ENCODE peak calls at places on chromosomes 12 and 14, in six cellular contexts. P is nephron progenitor cell, Y is OCI-LY7, L is Panc1, C is AG09319, K is glutamatergic neuron. U is an unnamed sample.

GRCh38 chr14:52090936-52091335 is 22.1 kb upstream of the NID2 start:
- DNase-seq in P (no peak), Y (no peak), L (no peak), C (no peak), K (no peak), U (no peak)

GRCh38 chr12:89472508-89472907 is 52.1 kb downstream of the GALNT4 start:
- DNase-seq in P (no peak), Y (no peak), L (no peak), C (no peak), K (no peak), U (no peak)

GRCh38 chr14:99346470-99347080 is 74.6 kb upstream of the BCL11B start:
- DNase-seq in P (no peak), Y (no peak), L (no peak), C (no peak), K (no peak), U (no peak)

GRCh38 chr12:112555621-112556233 is 137.0 kb downstream of the PTPN11 start:
- DNase-seq in P (no peak), Y (no peak), L (no peak), C (no peak), K (no peak), U (no peak)

GRCh38 chr12:31106101-31106803 is 32.6 kb downstream of the DDX11 start:
- DNase-seq in P (no peak), Y (no peak), L (no peak), C (no peak), K (no peak), U (no peak)

GRCh38 chr14:64758711-64759554 is 54.7 kb downstream of the PLEKHG3 start:
- DNase-seq in P (no peak), Y (no peak), L (no peak), C (peak), K (peak), U (no peak)

GRCh38 chr14:59301354-59301753 is 112.9 kb downstream of the DAAM1 start:
- DNase-seq in P (no peak), Y (peak), L (no peak), C (no peak), K (no peak), U (no peak)

GRCh38 chr12:128820723-128821432 is 2.9 kb downstream of the SLC15A4 start:
- DNase-seq in P (no peak), Y (peak), L (no peak), C (no peak), K (no peak), U (no peak)

GRCh38 chr14:32377046-32377445 is 47.9 kb downstream of the AKAP6 start:
- DNase-seq in P (no peak), Y (no peak), L (no peak), C (no peak), K (no peak), U (no peak)

GRCh38 chr12:57476162-57476992 is 3.3 kb downstream of the ARHGAP9 start:
- DNase-seq in P (no peak), Y (peak), L (no peak), C (no peak), K (no peak), U (no peak)

GRCh38 chr14:64682173-64682710 is 22.0 kb upstream of the PLEKHG3 start:
- DNase-seq in P (no peak), Y (no peak), L (no peak), C (peak), K (no peak), U (no peak)

GRCh38 chr12:86230516-86231146 is 25.6 kb downstream of the MGAT4C start:
- DNase-seq in P (no peak), Y (no peak), L (peak), C (no peak), K (no peak), U (no peak)

GRCh38 chr14:24422694-24423531 is 6.6 kb downstream of the CBLN3 start:
- DNase-seq in P (no peak), Y (no peak), L (no peak), C (no peak), K (no peak), U (no peak)

GRCh38 chr12:103441437-103442186 is 54.2 kb downstream of the C12orf42 start:
- DNase-seq in P (no peak), Y (peak), L (no peak), C (no peak), K (no peak), U (no peak)

GRCh38 chr12:53068811-53069585 is 10.2 kb downstream of the SPRYD3 start:
- DNase-seq in P (no peak), Y (no peak), L (no peak), C (no peak), K (no peak), U (no peak)

GRCh38 chr14:71682337-71682736 is 249.9 kb upstream of the RGS6 start:
- DNase-seq in P (no peak), Y (no peak), L (no peak), C (no peak), K (no peak), U (no peak)

GRCh38 chr14:94000986-94001385 is 3.9 kb downstream of the CCDC197 start:
- DNase-seq in P (no peak), Y (no peak), L (no peak), C (no peak), K (peak), U (no peak)

GRCh38 chr14:79225815-79226214 is 985.5 kb downstream of the DIO2 start:
- DNase-seq in P (no peak), Y (no peak), L (no peak), C (no peak), K (no peak), U (no peak)

GRCh38 chr12:19482551-19483109 is 43.3 kb downstream of the AEBP2 start:
- DNase-seq in P (no peak), Y (no peak), L (no peak), C (no peak), K (peak), U (no peak)

GRCh38 chr12:120136093-120136770 is 19.7 kb upstream of the RAB35 start:
- DNase-seq in P (no peak), Y (no peak), L (no peak), C (no peak), K (no peak), U (no peak)

GRCh38 chr12:122687091-122687490 is 16.1 kb downstream of the HCAR2 start:
- DNase-seq in P (no peak), Y (no peak), L (no peak), C (no peak), K (no peak), U (no peak)

GRCh38 chr14:95525999-95526398 is 8.9 kb upstream of the GLRX5 start:
- DNase-seq in P (no peak), Y (no peak), L (no peak), C (no peak), K (no peak), U (no peak)

GRCh38 chr14:102516531-102517411 is 7.2 kb upstream of the ANKRD9 start:
- DNase-seq in P (peak), Y (peak), L (no peak), C (no peak), K (peak), U (peak)

GRCh38 chr14:67079836-67080235 is 109.4 kb upstream of the GARIN2 start:
- DNase-seq in P (no peak), Y (no peak), L (no peak), C (no peak), K (no peak), U (no peak)

GRCh38 chr12:2886768-2887450 is 3.8 kb upstream of the TULP3 start:
- DNase-seq in P (no peak), Y (no peak), L (no peak), C (no peak), K (no peak), U (no peak)

GRCh38 chr12:8947737-8948136 is 1.7 kb downstream of the M6PR start:
- DNase-seq in P (no peak), Y (peak), L (no peak), C (no peak), K (no peak), U (no peak)

GRCh38 chr14:23441076-23441475 is 5.6 kb upstream of the MYH7 start:
- DNase-seq in P (no peak), Y (no peak), L (no peak), C (no peak), K (no peak), U (no peak)

GRCh38 chr12:45991289-45992249 is 1.2 kb upstream of the SCAF11 start:
- DNase-seq in P (peak), Y (peak), L (peak), C (no peak), K (peak), U (peak)

GRCh38 chr12:78865297-78865955 is 852 bp downstream of the SYT1 start:
- DNase-seq in P (no peak), Y (no peak), L (no peak), C (no peak), K (no peak), U (no peak)

GRCh38 chr14:97179573-97179972 is 382.4 kb downstream of the VRK1 start:
- DNase-seq in P (no peak), Y (no peak), L (no peak), C (no peak), K (no peak), U (no peak)

GRCh38 chr12:42409471-42409870 is 83.5 kb downstream of the PPHLN1 start:
- DNase-seq in P (no peak), Y (no peak), L (no peak), C (no peak), K (no peak), U (no peak)

GRCh38 chr12:42410345-42410744 is 84.4 kb downstream of the PPHLN1 start:
- DNase-seq in P (no peak), Y (no peak), L (no peak), C (no peak), K (no peak), U (no peak)

GRCh38 chr12:42402821-42403411 is 76.9 kb downstream of the PPHLN1 start:
- DNase-seq in P (no peak), Y (no peak), L (no peak), C (no peak), K (no peak), U (no peak)

DNA sequence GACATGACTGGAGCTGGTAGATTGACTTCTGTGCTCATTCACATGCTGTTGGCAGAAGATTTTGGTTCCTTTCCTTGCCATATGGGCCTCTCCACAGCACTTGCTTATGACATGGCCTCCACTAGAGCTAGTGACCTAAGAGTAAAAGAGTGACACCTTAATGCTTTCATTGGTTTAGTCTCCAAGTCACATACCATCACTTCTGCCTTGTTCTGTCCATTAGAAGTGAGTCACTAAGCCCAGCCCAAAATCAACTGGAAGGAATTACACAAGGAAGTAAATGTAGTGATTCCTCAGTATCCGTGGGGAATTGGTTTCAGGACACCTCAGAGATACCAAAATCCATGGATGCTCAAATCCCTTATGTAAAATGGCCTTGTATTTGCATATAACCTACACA is 81.3 kb downstream of the PPHLN1 start:
- DNase-seq in P (no peak), Y (no peak), L (no peak), C (no peak), K (no peak), U (no peak)
- TF ChIP-seq CTCF in P (no peak), Y (no peak), L (no peak), C (no peak), K (no peak), U (no peak)

GRCh38 chr14:103679351-103679750 is 35.9 kb downstream of the XRCC3 start:
- DNase-seq in P (no peak), Y (peak), L (no peak), C (no peak), K (no peak), U (no peak)
- TF ChIP-seq CTCF in P (peak), Y (peak), L (no peak), C (peak), K (peak), U (peak)

GRCh38 chr12:12561305-12562015 is 1.2 kb downstream of the DUSP16 start:
- DNase-seq in P (peak), Y (peak), L (no peak), C (no peak), K (peak), U (peak)

GRCh38 chr12:12563529-12563928 is 866 bp upstream of the DUSP16 start:
- DNase-seq in P (peak), Y (no peak), L (no peak), C (no peak), K (no peak), U (no peak)

GRCh38 chr12:12560587-12561304 is 1.9 kb downstream of the DUSP16 start:
- DNase-seq in P (no peak), Y (peak), L (no peak), C (no peak), K (no peak), U (no peak)

GRCh38 chr12:12562016-12562483 is 613 bp downstream of the DUSP16 start:
- DNase-seq in P (peak), Y (peak), L (no peak), C (no peak), K (no peak), U (peak)

DNA sequence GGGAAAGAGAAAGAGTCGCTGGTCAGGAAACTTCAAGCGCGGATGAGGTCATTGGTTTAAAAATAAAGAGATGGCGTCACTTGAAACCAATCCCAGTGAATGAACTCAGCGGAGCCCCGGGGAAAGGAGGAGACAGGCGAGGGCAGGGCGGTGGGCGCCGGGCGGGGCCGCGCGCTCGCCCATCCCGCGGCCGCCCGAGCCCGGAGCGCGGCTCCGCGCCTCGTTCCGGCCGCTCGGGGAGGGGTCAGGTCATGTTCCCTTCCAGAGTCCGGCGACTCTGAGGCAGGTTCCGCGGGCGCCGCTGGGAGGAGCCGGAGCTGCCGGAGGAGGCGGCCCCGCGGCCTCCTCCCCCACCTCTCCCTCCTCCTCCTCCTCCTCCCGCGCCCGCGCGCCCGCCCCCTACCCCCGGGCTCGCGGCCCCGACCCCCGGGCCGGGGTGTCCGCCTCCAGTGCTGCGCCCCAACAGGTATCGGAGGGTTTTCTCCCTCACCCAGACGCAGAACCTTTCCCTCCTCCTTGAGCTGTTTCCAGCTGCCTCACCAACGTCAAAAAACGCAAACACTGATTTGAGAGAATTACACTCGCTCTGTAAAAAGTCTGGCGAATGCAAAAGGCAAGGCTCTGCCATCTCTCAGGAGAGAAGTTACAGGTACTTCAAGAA is at the start of gene DUSP16:
- DNase-seq in P (peak), Y (peak), L (peak), C (peak), K (peak), U (peak)
- TF ChIP-seq CTCF in P (no peak), Y (peak), L (peak), C (no peak), K (no peak), U (peak)

GRCh38 chr12:77720258-77720657 is 110.4 kb upstream of the NAV3 start:
- DNase-seq in P (peak), Y (peak), L (no peak), C (no peak), K (no peak), U (no peak)
- TF ChIP-seq CTCF in P (peak), Y (peak), L (peak), C (peak), K (peak), U (peak)

U was measured in neural crest cell.